ENCODE peak calls at places on chromosome 18, in seven cellular contexts. J, E, H, M, P, D and X are unnamed samples.

GRCh38 chr18:5103286-5103685 is 93.8 kb downstream of the AKAIN1 start:
- DNase-seq in H (no peak), J (peak; percentile 22), M (no peak), D (no peak), P (no peak), E (peak; percentile 5), X (no peak)

GRCh38 chr18:27674411-27674810 is 489.3 kb upstream of the CHST9 start:
- DNase-seq in J (no peak), M (no peak), P (no peak), H (no peak), D (no peak), E (no peak), X (no peak)

GRCh38 chr18:78704960-78705600 is 274.5 kb upstream of the SALL3 start:
- DNase-seq in E (no peak), P (no peak), J (no peak), M (no peak), D (no peak), H (no peak), X (no peak)

GRCh38 chr18:54294274-54294673 is 25.0 kb downstream of the POLI start:
- DNase-seq in H (no peak), P (no peak), J (no peak), E (no peak), M (no peak), D (no peak), X (no peak)

GRCh38 chr18:8319798-8320477 is 289.3 kb upstream of the RAB12 start:
- DNase-seq in H (no peak), M (no peak), D (no peak), J (no peak), P (no peak), E (no peak), X (no peak)

GRCh38 chr18:31555971-31556747 is 35.5 kb upstream of the TTR start:
- DNase-seq in P (no peak), D (peak; percentile 57), J (peak; percentile 26), E (peak; percentile 44), H (peak; percentile 18), M (peak; percentile 4), X (peak; percentile 72)

GRCh38 chr18:27206411-27206810 is 21.3 kb upstream of the CHST9 start:
- DNase-seq in D (no peak), H (no peak), E (no peak), J (no peak), P (no peak), M (no peak), X (no peak)

GRCh38 chr18:58495202-58495601 is 133.7 kb downstream of the ALPK2 start:
- DNase-seq in H (no peak), D (no peak), E (no peak), M (no peak), J (no peak), P (no peak), X (no peak)

GRCh38 chr18:76131738-76132137 is 363.3 kb downstream of the ZNF516 start:
- DNase-seq in E (no peak), M (peak; percentile 18), P (no peak), H (no peak), J (no peak), D (no peak), X (no peak)

GRCh38 chr18:2030647-2031046 is 540.7 kb downstream of the METTL4 start:
- DNase-seq in H (no peak), P (no peak), D (no peak), J (no peak), M (no peak), E (no peak), X (no peak)

GRCh38 chr18:70419526-70419925 is 130.7 kb downstream of the SOCS6 start:
- DNase-seq in E (no peak), J (no peak), H (no peak), P (no peak), M (no peak), D (no peak), X (no peak)

GRCh38 chr18:31720867-31721266 is 36.5 kb upstream of the B4GALT6 start:
- DNase-seq in D (no peak), J (no peak), M (no peak), H (no peak), P (no peak), E (no peak), X (no peak)

GRCh38 chr18:9746958-9747357 is 38.9 kb downstream of the RAB31 start:
- DNase-seq in H (no peak), P (no peak), E (no peak), M (no peak), J (no peak), D (no peak), X (no peak)

GRCh38 chr18:295756-296155 is 27.9 kb upstream of the THOC1 start:
- DNase-seq in J (no peak), D (no peak), M (no peak), H (no peak), E (no peak), P (no peak), X (no peak)

GRCh38 chr18:59961086-59961485 is 61.3 kb downstream of the PMAIP1 start:
- DNase-seq in E (peak; percentile 70), H (no peak), P (no peak), M (no peak), D (no peak), J (no peak), X (no peak)

GRCh38 chr18:54742654-54743053 is 85.6 kb upstream of the RAB27B start:
- DNase-seq in E (no peak), D (no peak), M (no peak), J (no peak), H (no peak), P (no peak), X (no peak)

GRCh38 chr18:62790836-62791772 is 75.8 kb downstream of the PHLPP1 start:
- DNase-seq in D (peak; percentile 16), H (no peak), J (no peak), E (no peak), M (no peak), P (no peak), X (no peak)

GRCh38 chr18:23135679-23136325 is 517 bp downstream of the CABLES1 start:
- DNase-seq in E (peak; percentile 46), D (no peak), J (peak; percentile 34), M (peak; percentile 9), P (no peak), H (peak; percentile 98), X (peak; percentile 72)

GRCh38 chr18:56568986-56569385 is 69.4 kb downstream of the TXNL1 start:
- DNase-seq in J (no peak), D (no peak), M (no peak), E (no peak), H (no peak), P (no peak), X (no peak)

GRCh38 chr18:8835556-8835955 is 130.2 kb downstream of the MTCL1 start:
- DNase-seq in M (no peak), H (no peak), D (no peak), J (no peak), E (no peak), P (no peak), X (no peak)

GRCh38 chr18:58609536-58609993 is 19.3 kb downstream of the ALPK2 start:
- DNase-seq in J (no peak), D (no peak), M (no peak), H (no peak), P (no peak), E (peak; percentile 19), X (no peak)

GRCh38 chr18:66560092-66560491 is 43.8 kb downstream of the CDH19 start:
- DNase-seq in M (no peak), J (no peak), E (no peak), H (no peak), D (peak; percentile 43), P (no peak), X (peak; percentile 58)

GRCh38 chr18:9124824-9125223 is 11.8 kb upstream of the ANKRD12 start:
- DNase-seq in E (no peak), D (no peak), M (no peak), H (no peak), J (no peak), P (no peak), X (no peak)

GRCh38 chr18:25005602-25006375 is 346.2 kb downstream of the ZNF521 start:
- DNase-seq in P (no peak), H (no peak), J (no peak), M (no peak), D (no peak), E (no peak), X (no peak)

GRCh38 chr18:74654637-74655036 is 57.0 kb downstream of the ZNF407 start:
- DNase-seq in P (no peak), M (no peak), D (no peak), E (no peak), H (no peak), J (no peak), X (no peak)

GRCh38 chr18:60746491-60746890 is 373.9 kb upstream of the MC4R start:
- DNase-seq in D (no peak), M (no peak), E (no peak), H (no peak), J (no peak), P (no peak), X (no peak)

GRCh38 chr18:22556271-22556990 is 138.7 kb upstream of the CTAGE1 start:
- DNase-seq in J (no peak), P (no peak), M (no peak), E (no peak), H (no peak), D (peak; percentile 24), X (no peak)

GRCh38 chr18:28831908-28832307 is 655.0 kb upstream of the CDH2 start:
- DNase-seq in M (no peak), D (no peak), P (no peak), H (no peak), E (no peak), J (no peak), X (no peak)

GRCh38 chr18:7577706-7578105 is 10.6 kb downstream of the PTPRM start:
- DNase-seq in H (peak; percentile 57), J (no peak), P (no peak), D (no peak), E (no peak), M (no peak), X (peak; percentile 96)

GRCh38 chr18:9705183-9705864 is 2.8 kb upstream of the RAB31 start:
- DNase-seq in H (no peak), M (no peak), J (no peak), D (no peak), P (no peak), E (no peak), X (no peak)

GRCh38 chr18:80104364-80104779 is 4.7 kb upstream of the ADNP2 start:
- DNase-seq in E (no peak), H (no peak), J (no peak), P (no peak), M (no peak), D (no peak), X (peak; percentile 79)

GRCh38 chr18:79944126-79944731 is 7.2 kb downstream of the SLC66A2 start:
- DNase-seq in M (no peak), E (no peak), J (no peak), P (no peak), H (no peak), D (no peak), X (peak; percentile 52)

GRCh38 chr18:10141559-10141958 is 227.7 kb downstream of the VAPA start:
- DNase-seq in M (no peak), J (no peak), E (no peak), D (no peak), P (no peak), H (no peak), X (no peak)